ENCODE peak calls at places on chromosomes 6 and 20, in nine cellular contexts. One of them, this sample, is unnamed.

GRCh38 chr20:2460752-2461424 is 9.7 kb downstream of the SNRPB start:
- DNase-seq in H7: no peak
- DNase-seq in uterus: no peak
- DNase-seq in activated CD4-positive, alpha-beta T cell treated with anti-CD3 and anti-CD28 coated beads, Interleukin-2, amount 50 U/mL, for 48 hours: no peak
- DNase-seq in GM04504: no peak
- DNase-seq in amniotic stem cell: no peak
- DNase-seq in heart left ventricle: no peak
- DNase-seq in A549: no peak
- DNase-seq in B cell: no peak
- DNase-seq in this sample: no peak

GRCh38 chr6:1113921-1114320 is 198.0 kb upstream of the FOXQ1 start:
- DNase-seq in GM04504: no peak
- DNase-seq in H7: no peak
- DNase-seq in uterus: no peak
- DNase-seq in amniotic stem cell: no peak
- DNase-seq in B cell: no peak
- DNase-seq in heart left ventricle: no peak
- DNase-seq in A549: no peak
- DNase-seq in activated CD4-positive, alpha-beta T cell treated with anti-CD3 and anti-CD28 coated beads, Interleukin-2, amount 50 U/mL, for 48 hours: no peak
- DNase-seq in this sample: no peak

GRCh38 chr6:5003604-5004372 is at the start of gene RPP40:
- DNase-seq in heart left ventricle: peak
- DNase-seq in amniotic stem cell: peak
- DNase-seq in B cell: peak
- DNase-seq in uterus: peak
- DNase-seq in activated CD4-positive, alpha-beta T cell treated with anti-CD3 and anti-CD28 coated beads, Interleukin-2, amount 50 U/mL, for 48 hours: peak
- DNase-seq in H7: peak
- DNase-seq in GM04504: peak
- DNase-seq in A549: peak
- DNase-seq in this sample: peak

GRCh38 chr6:5996701-5997419 is 9.9 kb downstream of the NRN1 start:
- DNase-seq in B cell: peak
- DNase-seq in GM04504: no peak
- DNase-seq in uterus: no peak
- DNase-seq in activated CD4-positive, alpha-beta T cell treated with anti-CD3 and anti-CD28 coated beads, Interleukin-2, amount 50 U/mL, for 48 hours: no peak
- DNase-seq in heart left ventricle: peak
- DNase-seq in H7: peak
- DNase-seq in amniotic stem cell: no peak
- DNase-seq in A549: no peak
- DNase-seq in this sample: peak

GRCh38 chr6:132270745-132271414 is 130.4 kb downstream of the MOXD1 start:
- DNase-seq in H7: no peak
- DNase-seq in A549: no peak
- DNase-seq in B cell: no peak
- DNase-seq in uterus: no peak
- DNase-seq in amniotic stem cell: no peak
- DNase-seq in activated CD4-positive, alpha-beta T cell treated with anti-CD3 and anti-CD28 coated beads, Interleukin-2, amount 50 U/mL, for 48 hours: no peak
- DNase-seq in GM04504: no peak
- DNase-seq in heart left ventricle: no peak
- DNase-seq in this sample: no peak

GRCh38 chr6:12608016-12608860 is 108.3 kb upstream of the PHACTR1 start:
- DNase-seq in A549: no peak
- DNase-seq in activated CD4-positive, alpha-beta T cell treated with anti-CD3 and anti-CD28 coated beads, Interleukin-2, amount 50 U/mL, for 48 hours: no peak
- DNase-seq in uterus: no peak
- DNase-seq in GM04504: no peak
- DNase-seq in B cell: no peak
- DNase-seq in amniotic stem cell: no peak
- DNase-seq in heart left ventricle: no peak
- DNase-seq in H7: no peak
- DNase-seq in this sample: no peak

GRCh38 chr6:17064975-17065374 is 36.9 kb upstream of the STMND1 start:
- DNase-seq in amniotic stem cell: no peak
- DNase-seq in uterus: no peak
- DNase-seq in activated CD4-positive, alpha-beta T cell treated with anti-CD3 and anti-CD28 coated beads, Interleukin-2, amount 50 U/mL, for 48 hours: no peak
- DNase-seq in A549: no peak
- DNase-seq in heart left ventricle: no peak
- DNase-seq in B cell: no peak
- DNase-seq in H7: no peak
- DNase-seq in GM04504: no peak
- DNase-seq in this sample: no peak

GRCh38 chr20:846894-847278 is 13.4 kb downstream of the FAM110A start:
- DNase-seq in B cell: peak
- DNase-seq in heart left ventricle: no peak
- DNase-seq in A549: no peak
- DNase-seq in GM04504: no peak
- DNase-seq in H7: no peak
- DNase-seq in uterus: no peak
- DNase-seq in activated CD4-positive, alpha-beta T cell treated with anti-CD3 and anti-CD28 coated beads, Interleukin-2, amount 50 U/mL, for 48 hours: peak
- DNase-seq in amniotic stem cell: no peak
- DNase-seq in this sample: peak

GRCh38 chr6:3766219-3766618 is 14.7 kb upstream of the PXDC1 start:
- DNase-seq in A549: no peak
- DNase-seq in B cell: no peak
- DNase-seq in uterus: no peak
- DNase-seq in activated CD4-positive, alpha-beta T cell treated with anti-CD3 and anti-CD28 coated beads, Interleukin-2, amount 50 U/mL, for 48 hours: no peak
- DNase-seq in H7: no peak
- DNase-seq in GM04504: no peak
- DNase-seq in amniotic stem cell: peak
- DNase-seq in heart left ventricle: no peak
- DNase-seq in this sample: no peak

GRCh38 chr6:33702345-33702977 is 9.0 kb downstream of the UQCC2 start:
- DNase-seq in amniotic stem cell: peak
- DNase-seq in GM04504: peak
- DNase-seq in H7: peak
- DNase-seq in heart left ventricle: no peak
- DNase-seq in activated CD4-positive, alpha-beta T cell treated with anti-CD3 and anti-CD28 coated beads, Interleukin-2, amount 50 U/mL, for 48 hours: peak
- DNase-seq in uterus: no peak
- DNase-seq in A549: peak
- DNase-seq in B cell: no peak
- DNase-seq in this sample: no peak

GRCh38 chr6:137697267-137697938 is 169.7 kb upstream of the TNFAIP3 start:
- DNase-seq in A549: peak
- DNase-seq in activated CD4-positive, alpha-beta T cell treated with anti-CD3 and anti-CD28 coated beads, Interleukin-2, amount 50 U/mL, for 48 hours: no peak
- DNase-seq in uterus: no peak
- DNase-seq in GM04504: peak
- DNase-seq in H7: peak
- DNase-seq in heart left ventricle: no peak
- DNase-seq in B cell: no peak
- DNase-seq in amniotic stem cell: no peak
- DNase-seq in this sample: no peak

GRCh38 chr6:112235956-112236355 is 18.4 kb downstream of the LAMA4 start:
- DNase-seq in B cell: no peak
- DNase-seq in H7: no peak
- DNase-seq in uterus: no peak
- DNase-seq in activated CD4-positive, alpha-beta T cell treated with anti-CD3 and anti-CD28 coated beads, Interleukin-2, amount 50 U/mL, for 48 hours: peak
- DNase-seq in amniotic stem cell: no peak
- DNase-seq in A549: no peak
- DNase-seq in heart left ventricle: no peak
- DNase-seq in GM04504: no peak
- DNase-seq in this sample: peak

GRCh38 chr20:1388706-1389483 is 4.0 kb downstream of the FKBP1A start:
- DNase-seq in GM04504: no peak
- DNase-seq in amniotic stem cell: no peak
- DNase-seq in A549: no peak
- DNase-seq in heart left ventricle: no peak
- DNase-seq in activated CD4-positive, alpha-beta T cell treated with anti-CD3 and anti-CD28 coated beads, Interleukin-2, amount 50 U/mL, for 48 hours: no peak
- DNase-seq in B cell: peak
- DNase-seq in H7: peak
- DNase-seq in uterus: no peak
- DNase-seq in this sample: no peak

GRCh38 chr6:90110971-90111370 is 185.7 kb downstream of the BACH2 start:
- DNase-seq in activated CD4-positive, alpha-beta T cell treated with anti-CD3 and anti-CD28 coated beads, Interleukin-2, amount 50 U/mL, for 48 hours: peak
- DNase-seq in heart left ventricle: no peak
- DNase-seq in B cell: no peak
- DNase-seq in GM04504: no peak
- DNase-seq in uterus: no peak
- DNase-seq in A549: no peak
- DNase-seq in H7: no peak
- DNase-seq in amniotic stem cell: no peak
- DNase-seq in this sample: peak

GRCh38 chr6:144402750-144403149 is 117.6 kb downstream of the UTRN start:
- DNase-seq in H7: no peak
- DNase-seq in amniotic stem cell: no peak
- DNase-seq in GM04504: no peak
- DNase-seq in uterus: no peak
- DNase-seq in heart left ventricle: no peak
- DNase-seq in A549: no peak
- DNase-seq in B cell: no peak
- DNase-seq in activated CD4-positive, alpha-beta T cell treated with anti-CD3 and anti-CD28 coated beads, Interleukin-2, amount 50 U/mL, for 48 hours: no peak
- DNase-seq in this sample: no peak

GRCh38 chr6:7424967-7425807 is 35.6 kb downstream of the RIOK1 start:
- DNase-seq in A549: peak
- DNase-seq in B cell: no peak
- DNase-seq in heart left ventricle: peak
- DNase-seq in amniotic stem cell: no peak
- DNase-seq in H7: peak
- DNase-seq in GM04504: no peak
- DNase-seq in uterus: no peak
- DNase-seq in activated CD4-positive, alpha-beta T cell treated with anti-CD3 and anti-CD28 coated beads, Interleukin-2, amount 50 U/mL, for 48 hours: no peak
- DNase-seq in this sample: no peak

GRCh38 chr6:166360243-166361079 is 18.1 kb upstream of the SFT2D1 start:
- DNase-seq in H7: no peak
- DNase-seq in activated CD4-positive, alpha-beta T cell treated with anti-CD3 and anti-CD28 coated beads, Interleukin-2, amount 50 U/mL, for 48 hours: no peak
- DNase-seq in amniotic stem cell: no peak
- DNase-seq in GM04504: no peak
- DNase-seq in A549: no peak
- DNase-seq in B cell: no peak
- DNase-seq in uterus: no peak
- DNase-seq in heart left ventricle: no peak
- DNase-seq in this sample: no peak

GRCh38 chr20:47452736-47453161 is 48.9 kb upstream of the NCOA3 start:
- DNase-seq in activated CD4-positive, alpha-beta T cell treated with anti-CD3 and anti-CD28 coated beads, Interleukin-2, amount 50 U/mL, for 48 hours: no peak
- DNase-seq in A549: no peak
- DNase-seq in H7: no peak
- DNase-seq in GM04504: no peak
- DNase-seq in amniotic stem cell: no peak
- DNase-seq in heart left ventricle: no peak
- DNase-seq in B cell: no peak
- DNase-seq in uterus: no peak
- DNase-seq in this sample: no peak

This sample was measured in immature natural killer cell.